ENCODE peak calls at places on chromosome 11, in four cellular contexts. T is thoracic aorta, S is sigmoid colon, R is left ventricle myocardium inferior. F is an unnamed sample.

GRCh38 chr11:65150513-65151271 is 16.4 kb upstream of the SYVN1 start:
- DNase-seq in T (peak; percentile 85), S (peak; percentile 90), R (peak; percentile 83), F (peak; percentile 94)

GRCh38 chr11:77699425-77699824 is 61.8 kb upstream of the CLNS1A start:
- DNase-seq in R (no peak), T (no peak), S (no peak), F (no peak)

GRCh38 chr11:76184551-76184993 is 21.7 kb downstream of the WNT11 start:
- DNase-seq in S (no peak), T (no peak), R (no peak), F (no peak)

GRCh38 chr11:34953955-34954354 is 37.5 kb downstream of the PDHX start:
- DNase-seq in S (no peak), T (no peak), R (no peak), F (no peak)

GRCh38 chr11:130749216-130749615 is 167.1 kb downstream of the SNX19 start:
- DNase-seq in S (no peak), T (no peak), R (no peak), F (no peak)

GRCh38 chr11:95925011-95925410 is 1.1 kb upstream of the MTMR2 start:
- DNase-seq in T (no peak), R (no peak), S (no peak), F (no peak)

GRCh38 chr11:93249437-93250210 is 51.8 kb upstream of the SLC36A4 start:
- DNase-seq in T (no peak), S (no peak), R (no peak), F (no peak)

GRCh38 chr11:113528982-113529381 is 53.8 kb upstream of the DRD2 start:
- DNase-seq in S (no peak), R (no peak), T (no peak), F (no peak)

GRCh38 chr11:112540261-112540660 is 279.6 kb upstream of the PLET1 start:
- DNase-seq in T (no peak), S (no peak), R (no peak), F (no peak)

GRCh38 chr11:110470716-110471115 is 41.0 kb downstream of the FDX1 start:
- DNase-seq in R (no peak), S (no peak), T (no peak), F (no peak)

GRCh38 chr11:120994460-120994859 is 29.4 kb upstream of the TBCEL start:
- DNase-seq in S (no peak), T (no peak), R (no peak), F (no peak)

GRCh38 chr11:35272391-35272821 is 133.4 kb downstream of the CD44 start:
- DNase-seq in R (no peak), S (no peak), T (no peak), F (no peak)

GRCh38 chr11:1049431-1049891 is 12.9 kb upstream of the MUC6 start:
- DNase-seq in T (no peak), R (no peak), S (peak; percentile 61), F (no peak)

GRCh38 chr11:1051356-1052132 is 15.0 kb upstream of the MUC6 start:
- DNase-seq in R (no peak), S (peak; percentile 42), T (no peak), F (no peak)

GRCh38 chr11:1052133-1053011 is 15.9 kb upstream of the MUC6 start:
- DNase-seq in S (peak; percentile 53), T (no peak), R (no peak), F (no peak)

GRCh38 chr11:1049911-1050580 is 13.5 kb upstream of the MUC6 start:
- DNase-seq in T (no peak), R (no peak), S (peak; percentile 61), F (no peak)

GRCh38 chr11:1050581-1051355 is 14.2 kb upstream of the MUC6 start:
- DNase-seq in T (no peak), S (peak; percentile 76), R (peak; percentile 57), F (no peak)
- H3K4me1 ChIP-seq in T (no peaks in the 10 kb centered on the region), S (no peaks in the 10 kb centered on the region), R (peaks cover 8% of the 10 kb centered on the region), F (peaks cover 22% of the 10 kb centered on the region)

GRCh38 chr11:5690736-5691135 is 1.1 kb downstream of the TRIM22 start:
- DNase-seq in T (no peak), R (no peak), S (no peak), F (no peak)

GRCh38 chr11:5688482-5688881 is 1.1 kb upstream of the TRIM22 start:
- DNase-seq in S (no peak), R (no peak), T (no peak), F (no peak)

GRCh38 chr11:5691963-5692358 is 2.4 kb downstream of the TRIM22 start:
- DNase-seq in R (no peak), T (no peak), S (no peak), F (no peak)

GRCh38 chr11:5689551-5689983 is at the start of gene TRIM22:
- DNase-seq in S (no peak), T (no peak), R (peak; percentile 20), F (no peak)

DNA sequence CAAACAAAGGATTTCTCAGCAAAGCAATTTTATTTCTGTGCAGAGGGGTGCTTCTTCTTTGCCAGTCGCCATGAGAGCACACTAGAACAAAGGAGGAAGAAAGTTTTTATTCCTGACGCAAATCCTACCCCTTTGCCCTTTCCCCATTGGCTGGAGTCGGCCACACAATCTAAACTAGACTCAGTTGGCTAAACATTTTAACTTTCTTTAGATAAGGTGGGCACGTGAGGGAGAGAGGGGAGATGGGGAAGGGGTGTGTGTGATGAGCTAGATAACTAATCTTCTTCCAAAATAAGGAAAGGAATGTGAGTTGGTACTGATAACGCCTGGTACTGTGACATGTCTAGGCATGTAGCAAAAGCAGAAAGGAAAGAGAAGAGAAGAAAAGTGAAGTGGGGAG is 626 bp downstream of the TRIM22 start:
- DNase-seq in S (no peak), T (no peak), R (no peak), F (no peak)
- H3K4me3 ChIP-seq in S (peak overlapping the region; percentile 30), T (peak overlapping the region; percentile 75), R (peak overlapping the region; percentile 65), F (peak overlapping the region; percentile 27)

GRCh38 chr11:296206-296975 is 2.9 kb downstream of the IFITM5 start:
- DNase-seq in R (peak; percentile 11), S (peak; percentile 64), T (no peak), F (no peak)
- H3K27me3 ChIP-seq in R (peaks cover 62% of the 10 kb centered on the region), S (peaks cover 22% of the 10 kb centered on the region), T (no peaks in the 10 kb centered on the region), F (no peaks in the 10 kb centered on the region)

DNA sequence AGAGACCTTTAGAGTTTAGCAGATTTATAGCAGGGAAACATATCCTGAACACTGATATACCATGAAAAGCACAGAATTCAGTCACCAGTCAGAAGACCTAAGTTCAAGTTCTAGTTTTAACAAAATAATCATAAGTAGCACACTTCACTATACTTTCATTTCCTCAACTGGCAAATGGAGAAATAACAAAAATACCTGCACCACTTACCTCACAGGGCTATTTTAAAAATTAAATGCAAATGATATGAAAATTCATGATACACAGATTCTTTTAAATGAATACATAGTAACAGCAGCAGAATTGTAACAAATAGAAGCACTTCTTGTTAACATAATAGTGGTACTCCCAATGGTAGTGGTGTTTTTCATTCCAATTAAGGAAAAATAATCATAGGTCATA is 139.0 kb downstream of the FCHSD2 start:
- DNase-seq in T (no peak), R (no peak), S (no peak), F (no peak)
- H3K4me1 ChIP-seq in T (peaks cover 5% of the 10 kb centered on the region), R (peaks cover 20% of the 10 kb centered on the region), S (no peaks in the 10 kb centered on the region), F (peaks cover 11% of the 10 kb centered on the region)